ENCODE peak calls at places on chromosome 11, in six cellular contexts. One of them, this sample, is unnamed.

GRCh38 chr11:134626032-134626431 is 214.0 kb upstream of the B3GAT1 start:
- DNase-seq in cardiac muscle cell: no peak
- DNase-seq in CD4-positive, alpha-beta T cell: no peak
- DNase-seq in uterus: no peak
- DNase-seq in adrenal gland: no peak
- DNase-seq in A673: no peak
- DNase-seq in this sample: no peak

GRCh38 chr11:45927684-45928413 is 5.4 kb downstream of the LARGE2 start:
- DNase-seq in adrenal gland: no peak
- DNase-seq in A673: no peak
- DNase-seq in cardiac muscle cell: no peak
- DNase-seq in CD4-positive, alpha-beta T cell: no peak
- DNase-seq in uterus: no peak
- DNase-seq in this sample: no peak

GRCh38 chr11:21289686-21290085 is 620.3 kb downstream of the NELL1 start:
- DNase-seq in A673: no peak
- DNase-seq in cardiac muscle cell: no peak
- DNase-seq in adrenal gland: no peak
- DNase-seq in uterus: no peak
- DNase-seq in CD4-positive, alpha-beta T cell: no peak
- DNase-seq in this sample: no peak

GRCh38 chr11:38824573-38824972 is 2226.5 kb upstream of the RAG2 start:
- DNase-seq in CD4-positive, alpha-beta T cell: no peak
- DNase-seq in uterus: no peak
- DNase-seq in A673: peak
- DNase-seq in cardiac muscle cell: peak
- DNase-seq in adrenal gland: no peak
- DNase-seq in this sample: no peak

GRCh38 chr11:45252134-45252856 is 33.8 kb downstream of the SYT13 start:
- DNase-seq in uterus: no peak
- DNase-seq in CD4-positive, alpha-beta T cell: no peak
- DNase-seq in adrenal gland: peak
- DNase-seq in A673: peak
- DNase-seq in cardiac muscle cell: peak
- DNase-seq in this sample: no peak

GRCh38 chr11:7796842-7797241 is at the start of gene OR5P2:
- DNase-seq in CD4-positive, alpha-beta T cell: no peak
- DNase-seq in A673: no peak
- DNase-seq in adrenal gland: no peak
- DNase-seq in cardiac muscle cell: no peak
- DNase-seq in uterus: no peak
- DNase-seq in this sample: no peak

GRCh38 chr11:30938801-30939200 is 352.6 kb upstream of the MPPED2 start:
- DNase-seq in CD4-positive, alpha-beta T cell: no peak
- DNase-seq in A673: no peak
- DNase-seq in cardiac muscle cell: no peak
- DNase-seq in adrenal gland: no peak
- DNase-seq in uterus: no peak
- DNase-seq in this sample: no peak

GRCh38 chr11:34180045-34180813 is 74.8 kb downstream of the NAT10 start:
- DNase-seq in adrenal gland: no peak
- DNase-seq in CD4-positive, alpha-beta T cell: no peak
- DNase-seq in uterus: no peak
- DNase-seq in A673: no peak
- DNase-seq in cardiac muscle cell: no peak
- DNase-seq in this sample: no peak

GRCh38 chr11:12893787-12894672 is 115.1 kb upstream of the RASSF10 start:
- DNase-seq in A673: peak
- DNase-seq in CD4-positive, alpha-beta T cell: peak
- DNase-seq in cardiac muscle cell: peak
- DNase-seq in uterus: peak
- DNase-seq in adrenal gland: peak
- DNase-seq in this sample: peak

GRCh38 chr11:15141381-15141780 is 26.7 kb downstream of the INSC start:
- DNase-seq in uterus: no peak
- DNase-seq in A673: no peak
- DNase-seq in cardiac muscle cell: no peak
- DNase-seq in adrenal gland: no peak
- DNase-seq in CD4-positive, alpha-beta T cell: no peak
- DNase-seq in this sample: no peak

GRCh38 chr11:119380160-119380815 is 1.2 kb downstream of the USP2 start:
- DNase-seq in CD4-positive, alpha-beta T cell: no peak
- DNase-seq in uterus: no peak
- DNase-seq in cardiac muscle cell: no peak
- DNase-seq in adrenal gland: peak
- DNase-seq in A673: no peak
- DNase-seq in this sample: no peak

GRCh38 chr11:119382101-119382500 is 611 bp upstream of the USP2 start:
- DNase-seq in adrenal gland: no peak
- DNase-seq in uterus: no peak
- DNase-seq in CD4-positive, alpha-beta T cell: no peak
- DNase-seq in A673: no peak
- DNase-seq in cardiac muscle cell: no peak
- DNase-seq in this sample: no peak

GRCh38 chr11:119381186-119381988 is at the start of gene USP2:
- DNase-seq in A673: peak
- DNase-seq in CD4-positive, alpha-beta T cell: peak
- DNase-seq in adrenal gland: peak
- DNase-seq in cardiac muscle cell: peak
- DNase-seq in uterus: peak
- DNase-seq in this sample: peak

GRCh38 chr11:119378851-119379465 is 2.5 kb downstream of the USP2 start:
- DNase-seq in uterus: no peak
- DNase-seq in A673: no peak
- DNase-seq in CD4-positive, alpha-beta T cell: no peak
- DNase-seq in adrenal gland: peak
- DNase-seq in cardiac muscle cell: peak
- DNase-seq in this sample: no peak

DNA sequence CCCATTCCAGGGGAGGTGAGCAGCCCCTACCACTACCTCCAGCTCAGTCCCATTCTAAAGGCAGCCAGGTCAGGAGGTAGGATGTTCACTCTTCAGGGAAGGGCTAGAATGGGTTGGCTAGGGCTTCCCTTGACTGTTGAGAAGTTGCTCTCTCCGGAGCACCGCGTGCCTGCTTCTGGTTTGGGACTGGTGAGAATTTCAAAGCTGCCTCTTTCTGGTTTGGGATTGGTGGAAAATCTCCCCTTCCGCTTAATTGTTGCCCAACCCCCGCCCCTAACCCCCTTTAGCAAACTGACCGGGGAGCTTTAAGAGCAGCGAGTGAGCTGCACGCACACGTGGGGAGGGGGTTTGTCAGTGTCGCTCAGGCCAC is 689 bp downstream of the USP2 start:
- DNase-seq in uterus: no peak
- DNase-seq in CD4-positive, alpha-beta T cell: no peak
- DNase-seq in adrenal gland: no peak
- DNase-seq in cardiac muscle cell: peak
- DNase-seq in A673: peak
- DNase-seq in this sample: no peak
- H3K27ac ChIP-seq in uterus: peak
- H3K27ac ChIP-seq in CD4-positive, alpha-beta T cell: no peak
- H3K27ac ChIP-seq in adrenal gland: no peak
- H3K27ac ChIP-seq in cardiac muscle cell: peak
- H3K27ac ChIP-seq in A673: peak
- H3K27ac ChIP-seq in this sample: peak

DNA sequence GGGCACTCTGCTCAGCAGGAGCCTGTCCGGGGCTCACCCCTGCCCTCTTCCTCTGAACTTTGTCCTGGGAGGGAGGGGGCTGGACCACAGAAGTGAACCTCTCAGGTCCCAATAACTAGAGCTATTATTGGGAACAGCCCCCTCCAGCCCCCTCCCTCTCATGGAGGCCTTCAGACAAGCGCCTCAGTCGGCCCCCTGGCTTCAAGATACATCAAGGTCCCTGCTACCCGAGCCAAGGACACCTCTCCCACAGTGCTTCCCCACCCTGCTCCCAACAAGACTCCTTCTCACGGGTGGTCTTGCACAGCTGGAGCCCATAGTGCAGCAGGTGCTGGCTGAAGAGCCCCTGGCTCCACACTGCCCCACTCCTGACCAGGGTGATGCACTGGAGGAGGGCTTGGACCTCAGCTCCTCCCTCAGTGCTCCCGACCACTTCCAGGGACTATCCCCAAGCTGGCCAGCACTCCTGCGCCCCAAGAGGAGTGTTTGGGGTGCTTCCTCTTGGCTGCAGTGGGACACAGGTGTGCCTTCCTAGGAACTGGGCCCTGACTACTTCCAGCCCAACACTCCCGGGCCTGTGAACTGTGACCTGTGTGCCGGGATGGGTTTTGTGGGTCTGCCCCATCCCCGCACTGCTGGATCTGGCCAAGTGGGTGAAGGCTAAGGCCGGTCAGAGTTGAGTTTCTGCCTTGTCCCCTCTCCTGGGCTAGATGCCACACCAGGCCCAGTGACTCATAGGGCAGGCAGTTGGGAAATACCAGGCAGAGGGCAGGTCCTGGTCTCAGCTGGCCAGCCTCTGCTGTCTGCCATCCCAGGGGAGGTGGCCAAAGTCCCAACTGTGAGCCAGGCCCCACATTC is 2.2 kb downstream of the PNPLA2 start:
- DNase-seq in uterus: no peak
- DNase-seq in A673: no peak
- DNase-seq in CD4-positive, alpha-beta T cell: no peak
- DNase-seq in cardiac muscle cell: no peak
- DNase-seq in adrenal gland: peak
- DNase-seq in this sample: no peak
- H3K27ac ChIP-seq in uterus: peak
- H3K27ac ChIP-seq in A673: no peak
- H3K27ac ChIP-seq in CD4-positive, alpha-beta T cell: no peak
- H3K27ac ChIP-seq in cardiac muscle cell: peak
- H3K27ac ChIP-seq in adrenal gland: peak
- H3K27ac ChIP-seq in this sample: peak

DNA sequence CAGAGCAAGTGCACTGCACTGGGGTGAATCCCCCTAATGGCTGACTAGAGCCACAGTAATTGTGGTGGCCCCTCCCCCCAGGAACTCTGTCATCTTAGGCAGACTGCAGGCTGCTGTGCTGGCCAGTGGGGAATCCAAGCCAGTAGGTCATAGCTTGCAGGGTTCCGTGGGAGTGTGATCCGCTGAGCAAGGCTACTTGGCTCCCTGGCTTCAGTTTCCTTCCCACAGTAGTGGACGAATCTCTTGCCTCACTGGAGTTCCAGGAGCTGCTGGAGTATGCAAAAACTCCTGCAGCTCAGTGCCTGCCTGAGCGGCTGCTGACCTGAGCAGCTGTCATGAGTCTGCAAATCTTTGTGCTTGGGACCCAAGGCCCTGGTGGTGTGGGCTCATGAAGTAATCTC is 13.2 kb downstream of the OOSP3 start:
- DNase-seq in adrenal gland: no peak
- DNase-seq in A673: peak
- DNase-seq in uterus: no peak
- DNase-seq in CD4-positive, alpha-beta T cell: no peak
- DNase-seq in cardiac muscle cell: peak
- DNase-seq in this sample: no peak
- H3K27ac ChIP-seq in adrenal gland: no peak
- H3K27ac ChIP-seq in A673: no peak
- H3K27ac ChIP-seq in uterus: no peak
- H3K27ac ChIP-seq in CD4-positive, alpha-beta T cell: no peak
- H3K27ac ChIP-seq in cardiac muscle cell: no peak
- H3K27ac ChIP-seq in this sample: no peak

GRCh38 chr11:118434553-118435232 is 1.6 kb upstream of the KMT2A start:
- DNase-seq in uterus: peak
- DNase-seq in A673: peak
- DNase-seq in cardiac muscle cell: peak
- DNase-seq in adrenal gland: peak
- DNase-seq in CD4-positive, alpha-beta T cell: peak
- DNase-seq in this sample: peak
- H3K27ac ChIP-seq in uterus: peak
- H3K27ac ChIP-seq in A673: peak
- H3K27ac ChIP-seq in cardiac muscle cell: peak
- H3K27ac ChIP-seq in adrenal gland: peak
- H3K27ac ChIP-seq in CD4-positive, alpha-beta T cell: peak
- H3K27ac ChIP-seq in this sample: peak